ENCODE peak calls at places on chromosome 22, in ten cellular contexts. H is cardiac fibroblast, B is psoas muscle, L is mammary epithelial cell, P is A549, G is astrocyte, D is fibroblast of lung, F is pancreas, X is AG10803, S is transverse colon. E is an unnamed sample.

GRCh38 chr22:17862646-17863181 is 88.4 kb upstream of the BID start:
- DNase-seq in H (no peak), B (no peak), L (peak), P (no peak), G (peak), D (peak), F (peak), X (no peak), S (no peak), E (no peak)

GRCh38 chr22:40410272-40410671 is 39.9 kb downstream of the SGSM3 start:
- DNase-seq in H (no peak), B (no peak), L (peak), P (no peak), G (no peak), D (peak), F (no peak), X (no peak), S (no peak), E (no peak)

GRCh38 chr22:40525250-40525884 is 111.2 kb downstream of the MRTFA start:
- DNase-seq in H (peak), B (peak), L (peak), P (no peak), G (no peak), D (no peak), F (no peak), X (peak), S (peak), E (no peak)

GRCh38 chr22:41687901-41688364 is 734 bp downstream of the SNU13 start:
- DNase-seq in H (peak), B (peak), L (peak), P (no peak), G (peak), D (peak), F (peak), X (peak), S (peak), E (no peak)

GRCh38 chr22:20590477-20591294 is 83.3 kb downstream of the MED15 start:
- DNase-seq in H (no peak), B (no peak), L (no peak), P (no peak), G (no peak), D (no peak), F (no peak), X (no peak), S (no peak), E (no peak)

GRCh38 chr22:45612451-45612901 is 59.2 kb upstream of the ATXN10 start:
- DNase-seq in H (peak), B (peak), L (peak), P (no peak), G (peak), D (peak), F (no peak), X (peak), S (no peak), E (peak)

GRCh38 chr22:48301908-48302307 is 1525.8 kb downstream of the BRD1 start:
- DNase-seq in H (no peak), B (no peak), L (no peak), P (no peak), G (no peak), D (no peak), F (no peak), X (no peak), S (no peak), E (no peak)

GRCh38 chr22:44154431-44154942 is 26.2 kb upstream of the PARVG start:
- DNase-seq in H (no peak), B (peak), L (no peak), P (no peak), G (peak), D (peak), F (no peak), X (peak), S (no peak), E (no peak)

GRCh38 chr22:40436460-40437431 is 66.4 kb downstream of the SGSM3 start:
- DNase-seq in H (peak), B (no peak), L (peak), P (peak), G (peak), D (peak), F (no peak), X (peak), S (peak), E (peak)

GRCh38 chr22:25383278-25383820 is 163.9 kb downstream of the CRYBB2 start:
- DNase-seq in H (no peak), B (no peak), L (no peak), P (no peak), G (no peak), D (no peak), F (no peak), X (no peak), S (no peak), E (no peak)

GRCh38 chr22:25386538-25386884 is 167.1 kb downstream of the CRYBB2 start:
- DNase-seq in H (no peak), B (no peak), L (no peak), P (no peak), G (no peak), D (no peak), F (no peak), X (no peak), S (no peak), E (no peak)

GRCh38 chr22:25380141-25380747 is 160.8 kb downstream of the CRYBB2 start:
- DNase-seq in H (no peak), B (no peak), L (no peak), P (no peak), G (no peak), D (no peak), F (no peak), X (no peak), S (peak), E (no peak)

GRCh38 chr22:25383892-25384291 is 164.5 kb downstream of the CRYBB2 start:
- DNase-seq in H (no peak), B (no peak), L (no peak), P (no peak), G (no peak), D (no peak), F (no peak), X (no peak), S (no peak), E (no peak)

DNA sequence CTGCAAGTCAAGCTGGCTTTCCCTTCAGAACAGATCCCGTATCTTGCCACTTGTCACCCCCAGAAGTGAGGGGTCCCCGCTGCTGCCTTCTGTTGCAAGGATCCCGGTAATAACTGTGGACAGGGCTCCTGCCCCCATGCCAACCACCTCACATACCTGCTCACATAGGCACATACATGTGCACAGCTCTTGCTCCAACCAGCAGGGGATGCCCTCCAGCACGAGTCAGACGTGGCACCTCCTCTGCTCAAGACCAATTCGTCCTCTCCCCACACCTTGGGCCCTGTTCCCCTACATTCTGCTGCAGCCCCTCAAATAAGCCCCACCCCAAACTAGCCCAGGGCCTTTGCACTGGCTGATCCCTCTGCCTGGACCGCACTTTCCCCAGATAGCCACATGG is 163.3 kb downstream of the CRYBB2 start:
- DNase-seq in H (no peak), B (no peak), L (no peak), P (no peak), G (no peak), D (no peak), F (no peak), X (no peak), S (no peak), E (no peak)
- TF ChIP-seq CTCF in H (peak), B (no peak), L (no peak), P (no peak), G (no peak), D (peak), F (no peak), X (no peak), S (no peak), E (peak)

DNA sequence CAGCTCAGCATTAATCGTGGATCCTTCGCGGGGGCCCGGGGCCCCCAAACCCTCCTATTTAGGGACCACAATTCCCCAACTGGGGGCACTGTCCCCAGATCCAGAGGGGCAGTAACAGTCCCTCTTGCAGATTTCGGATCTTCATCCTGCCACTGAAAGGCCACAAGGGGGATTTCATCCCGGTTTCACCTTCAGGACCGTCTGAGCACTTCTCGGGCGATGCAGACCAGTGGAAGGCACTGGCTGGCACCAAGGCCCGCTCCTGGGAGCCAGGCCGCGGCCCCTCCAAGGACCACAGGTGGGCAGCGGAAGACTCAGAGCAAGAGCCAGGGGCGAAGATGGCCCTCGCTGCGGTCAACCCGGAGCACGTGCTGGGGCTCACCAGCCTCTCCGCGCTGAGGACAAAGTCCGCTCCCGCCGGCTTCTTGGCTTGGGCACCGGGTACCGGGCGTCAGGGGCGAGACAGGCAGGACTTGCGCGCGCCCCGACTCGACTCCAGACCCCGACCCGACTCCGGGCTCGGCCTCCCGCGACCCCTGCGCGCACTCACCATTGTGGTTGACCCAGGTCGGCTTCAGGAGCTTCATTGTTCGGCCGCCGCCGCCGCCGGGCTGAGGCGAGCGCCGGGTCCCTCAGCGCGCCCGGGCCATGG is 517 bp downstream of the HIRA start:
- DNase-seq in H (peak), B (peak), L (peak), P (peak), G (no peak), D (peak), F (peak), X (peak), S (peak), E (peak)
- TF ChIP-seq CTCF in H (peak), B (no peak), L (no peak), P (no peak), G (peak), D (peak), F (no peak), X (peak), S (peak), E (peak)

GRCh38 chr22:27886843-27887151 is 32.3 kb downstream of the PITPNB start:
- DNase-seq in H (no peak), B (no peak), L (no peak), P (no peak), G (no peak), D (no peak), F (no peak), X (no peak), S (no peak), E (no peak)
- TF ChIP-seq CTCF in H (no peak), B (no peak), L (no peak), P (no peak), G (no peak), D (no peak), F (no peak), X (no peak), S (no peak), E (peak)

GRCh38 chr22:42957958-42958357 is 57.0 kb downstream of the PACSIN2 start:
- DNase-seq in H (peak), B (no peak), L (no peak), P (no peak), G (no peak), D (no peak), F (no peak), X (no peak), S (no peak), E (no peak)

GRCh38 chr22:42959472-42960145 is 55.3 kb downstream of the PACSIN2 start:
- DNase-seq in H (peak), B (no peak), L (peak), P (peak), G (peak), D (peak), F (no peak), X (peak), S (peak), E (peak)

GRCh38 chr22:42957544-42957943 is 57.4 kb downstream of the PACSIN2 start:
- DNase-seq in H (no peak), B (no peak), L (no peak), P (no peak), G (no peak), D (no peak), F (no peak), X (no peak), S (no peak), E (no peak)

GRCh38 chr22:42960146-42960509 is 54.8 kb downstream of the PACSIN2 start:
- DNase-seq in H (peak), B (no peak), L (no peak), P (no peak), G (no peak), D (no peak), F (no peak), X (no peak), S (no peak), E (no peak)

GRCh38 chr22:42958937-42959336 is 56.0 kb downstream of the PACSIN2 start:
- DNase-seq in H (no peak), B (no peak), L (no peak), P (no peak), G (no peak), D (no peak), F (no peak), X (no peak), S (no peak), E (no peak)
- TF ChIP-seq CTCF in H (no peak), B (no peak), L (no peak), P (no peak), G (no peak), D (no peak), F (no peak), X (no peak), S (no peak), E (no peak)

GRCh38 chr22:37849089-37849751 is at the start of gene EIF3L:
- DNase-seq in H (peak), B (peak), L (peak), P (peak), G (peak), D (peak), F (peak), X (peak), S (peak), E (peak)
- TF ChIP-seq CTCF in H (no peak), B (no peak), L (no peak), P (no peak), G (no peak), D (no peak), F (no peak), X (no peak), S (no peak), E (no peak)

GRCh38 chr22:31123292-31123602 is 481 bp downstream of the INPP5J start:
- DNase-seq in H (no peak), B (peak), L (no peak), P (no peak), G (no peak), D (no peak), F (no peak), X (no peak), S (no peak), E (no peak)
- TF ChIP-seq CTCF in H (no peak), B (no peak), L (no peak), P (no peak), G (no peak), D (no peak), F (no peak), X (no peak), S (no peak), E (no peak)

GRCh38 chr22:46809153-46809885 is 46.9 kb downstream of the TBC1D22A start:
- DNase-seq in H (no peak), B (no peak), L (no peak), P (no peak), G (no peak), D (no peak), F (no peak), X (no peak), S (no peak), E (no peak)
- TF ChIP-seq CTCF in H (no peak), B (no peak), L (no peak), P (no peak), G (no peak), D (no peak), F (no peak), X (no peak), S (no peak), E (no peak)

GRCh38 chr22:39350803-39351688 is 1.3 kb downstream of the SYNGR1 start:
- DNase-seq in H (no peak), B (no peak), L (no peak), P (no peak), G (no peak), D (no peak), F (no peak), X (no peak), S (no peak), E (no peak)

GRCh38 chr22:39348909-39349505 is 784 bp upstream of the SYNGR1 start:
- DNase-seq in H (no peak), B (no peak), L (no peak), P (no peak), G (no peak), D (no peak), F (no peak), X (no peak), S (peak), E (no peak)

GRCh38 chr22:39351689-39352214 is 2.0 kb downstream of the SYNGR1 start:
- DNase-seq in H (peak), B (no peak), L (peak), P (no peak), G (peak), D (peak), F (no peak), X (no peak), S (no peak), E (peak)

GRCh38 chr22:39349967-39350802 is at the start of gene SYNGR1:
- DNase-seq in H (no peak), B (no peak), L (no peak), P (no peak), G (no peak), D (no peak), F (peak), X (no peak), S (no peak), E (no peak)

DNA sequence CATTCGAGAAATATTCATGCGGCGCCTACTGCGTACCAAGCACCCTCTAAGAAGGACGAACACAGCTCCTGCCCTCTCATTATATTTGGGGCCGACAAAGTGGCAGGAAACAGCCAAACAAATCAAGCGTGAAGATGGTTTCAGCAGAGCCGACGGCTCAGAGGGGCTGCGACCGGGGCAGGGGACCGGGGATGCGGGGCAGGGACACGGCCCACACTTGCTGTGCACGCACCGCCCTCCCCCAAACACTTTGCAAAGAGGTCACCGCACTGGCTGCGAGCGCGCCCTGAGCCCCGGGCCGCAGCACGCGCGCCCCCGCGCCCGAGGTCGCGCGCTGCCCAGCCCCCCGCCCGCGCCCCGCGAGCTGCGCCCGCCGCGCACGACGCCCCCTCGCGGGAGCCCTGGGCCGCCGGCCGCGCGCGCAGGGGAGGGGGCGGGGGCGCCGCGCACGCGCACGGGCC is 255 bp upstream of the SYNGR1 start:
- DNase-seq in H (no peak), B (no peak), L (no peak), P (peak), G (no peak), D (peak), F (peak), X (no peak), S (peak), E (no peak)
- TF ChIP-seq CTCF in H (no peak), B (no peak), L (no peak), P (no peak), G (no peak), D (no peak), F (no peak), X (no peak), S (no peak), E (no peak)

DNA sequence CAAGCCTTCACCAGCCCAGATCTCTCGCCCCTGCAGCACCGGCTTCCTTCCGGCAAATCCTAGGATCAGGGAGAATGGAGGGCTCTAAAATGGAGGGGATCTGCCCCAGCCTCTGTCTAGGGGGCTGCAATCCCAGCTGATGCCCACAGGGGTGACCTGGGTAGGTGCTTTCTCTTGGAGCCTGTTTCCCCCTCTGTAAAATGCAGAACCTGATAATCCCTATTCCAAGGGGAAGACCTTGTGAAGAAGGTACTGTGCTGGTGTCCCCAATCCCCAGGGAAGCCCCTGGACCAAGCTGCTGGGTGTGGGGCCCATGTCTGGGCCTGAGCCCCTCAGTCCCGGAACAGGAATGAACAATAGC is 2.8 kb downstream of the EMID1 start:
- DNase-seq in H (no peak), B (no peak), L (no peak), P (no peak), G (no peak), D (no peak), F (no peak), X (no peak), S (no peak), E (no peak)
- TF ChIP-seq CTCF in H (no peak), B (no peak), L (no peak), P (no peak), G (peak), D (no peak), F (no peak), X (no peak), S (no peak), E (no peak)

E was measured in HFFc6.